ENCODE peak calls at places on chromosome 10, in seven cellular contexts. S, N, Z, G, F, M and U are unnamed samples.

GRCh38 chr10:7054915-7055314 is 355.9 kb downstream of the SFMBT2 start:
- DNase-seq in S (no peak), M (no peak), N (no peak), F (no peak), G (no peak), Z (peak), U (no peak)

GRCh38 chr10:47165711-47166404 is 134.1 kb upstream of the GDF10 start:
- DNase-seq in F (no peak), Z (no peak), G (peak), S (peak), M (peak), N (no peak), U (peak)

GRCh38 chr10:102735065-102735562 is 8.6 kb upstream of the WBP1L start:
- DNase-seq in S (no peak), M (no peak), F (no peak), G (no peak), N (no peak), Z (no peak), U (no peak)

GRCh38 chr10:131961777-131962450 is 19.8 kb downstream of the BNIP3 start:
- DNase-seq in M (no peak), Z (no peak), G (peak), S (no peak), F (peak), N (no peak), U (no peak)

GRCh38 chr10:73398024-73398423 is 15.8 kb downstream of the ANXA7 start:
- DNase-seq in G (no peak), Z (peak), F (no peak), M (no peak), N (no peak), S (no peak), U (no peak)

GRCh38 chr10:14466256-14466655 is 135.5 kb upstream of the FRMD4A start:
- DNase-seq in N (no peak), S (no peak), G (peak), Z (no peak), F (peak), M (no peak), U (no peak)

GRCh38 chr10:47207280-47207613 is 92.8 kb upstream of the GDF10 start:
- DNase-seq in M (no peak), Z (no peak), F (no peak), G (no peak), S (no peak), N (no peak), U (no peak)

GRCh38 chr10:11882646-11883375 is 59.7 kb downstream of the PROSER2 start:
- DNase-seq in M (no peak), F (no peak), G (no peak), S (no peak), Z (no peak), N (no peak), U (no peak)

GRCh38 chr10:36358736-36359135 is 716.6 kb upstream of the FZD8 start:
- DNase-seq in G (peak), N (no peak), M (no peak), Z (no peak), F (no peak), S (no peak), U (no peak)

GRCh38 chr10:14838582-14839304 is 637 bp downstream of the HSPA14 start:
- DNase-seq in F (no peak), M (no peak), N (peak), Z (peak), G (peak), S (peak), U (peak)

GRCh38 chr10:93074137-93074596 is 474 bp downstream of the CYP26A1 start:
- DNase-seq in G (peak), Z (peak), N (no peak), F (peak), S (peak), M (no peak), U (no peak)

GRCh38 chr10:70568781-70569495 is 33.6 kb downstream of the PRF1 start:
- DNase-seq in M (no peak), Z (no peak), F (no peak), N (no peak), G (no peak), S (no peak), U (no peak)

GRCh38 chr10:77236700-77237099 is 400.9 kb downstream of the KCNMA1 start:
- DNase-seq in Z (no peak), F (no peak), M (no peak), S (no peak), N (no peak), G (peak), U (no peak)

GRCh38 chr10:100747061-100747825 is 1.9 kb downstream of the PAX2 start:
- DNase-seq in M (no peak), S (no peak), F (no peak), N (no peak), G (no peak), Z (no peak), U (no peak)

GRCh38 chr10:12605580-12606405 is 256.4 kb downstream of the CAMK1D start:
- DNase-seq in N (peak), M (peak), G (peak), S (peak), Z (no peak), F (peak), U (peak)